ENCODE peak calls at places on chromosomes 11 and 22, in five cellular contexts. W, F, Q, R and C are unnamed samples.
A peak's percentile ranks its signal among the peaks of the same experiment; 100 is the strongest.

GRCh38 chr22:25637032-25637431 is 72.6 kb downstream of the GRK3 start:
- DNase-seq in W (no peak), F (no peak), Q (no peak), R (no peak), C (peak; percentile 18)

GRCh38 chr11:119361056-119361787 is 14.7 kb upstream of the MFRP start:
- DNase-seq in W (no peak), F (peak; percentile 87), Q (peak; percentile 37), R (no peak), C (peak; percentile 56)

GRCh38 chr22:40340044-40340443 is 6.3 kb upstream of the ADSL start:
- DNase-seq in W (no peak), F (no peak), Q (no peak), R (no peak), C (no peak)

GRCh38 chr22:41009222-41009948 is 58.2 kb downstream of the RBX1 start:
- DNase-seq in W (no peak), F (no peak), Q (peak; percentile 52), R (no peak), C (peak; percentile 14)

GRCh38 chr11:47765086-47765485 is 2.1 kb downstream of the FNBP4 start:
- DNase-seq in W (no peak), F (no peak), Q (no peak), R (no peak), C (no peak)

GRCh38 chr22:23142546-23143105 is 836 bp upstream of the RSPH14 start:
- DNase-seq in W (no peak), F (no peak), Q (no peak), R (no peak), C (no peak)

GRCh38 chr11:31887180-31887579 is 76.1 kb upstream of the PAX6 start:
- DNase-seq in W (no peak), F (no peak), Q (no peak), R (no peak), C (no peak)

GRCh38 chr11:128346808-128347207 is 240.6 kb downstream of the ETS1 start:
- DNase-seq in W (no peak), F (peak; percentile 29), Q (no peak), R (no peak), C (peak; percentile 86)

GRCh38 chr11:83610996-83611395 is 324.8 kb upstream of the CCDC90B start:
- DNase-seq in W (no peak), F (no peak), Q (no peak), R (no peak), C (no peak)

GRCh38 chr11:125561924-125562323 is 7.4 kb upstream of the EI24 start:
- DNase-seq in W (no peak), F (no peak), Q (no peak), R (no peak), C (no peak)

GRCh38 chr11:130964393-130964792 is 48.1 kb upstream of the SNX19 start:
- DNase-seq in W (no peak), F (no peak), Q (no peak), R (no peak), C (no peak)

GRCh38 chr11:26073646-26074045 is 258.3 kb upstream of the ANO3 start:
- DNase-seq in W (no peak), F (no peak), Q (no peak), R (no peak), C (no peak)

GRCh38 chr11:69537126-69537525 is 55.7 kb downstream of the LINC01488 start:
- DNase-seq in W (no peak), F (no peak), Q (no peak), R (no peak), C (no peak)

GRCh38 chr22:17269607-17270261 is 50.5 kb upstream of the ADA2 start:
- DNase-seq in W (no peak), F (no peak), Q (no peak), R (no peak), C (no peak)

GRCh38 chr11:126607374-126607773 is 251.9 kb downstream of the ST3GAL4 start:
- DNase-seq in W (no peak), F (peak; percentile 80), Q (no peak), R (no peak), C (peak; percentile 49)

GRCh38 chr11:61004037-61004641 is 32.7 kb downstream of the CD6 start:
- DNase-seq in W (no peak), F (peak; percentile 36), Q (no peak), R (no peak), C (peak; percentile 50)

GRCh38 chr22:46957521-46957920 is 195.1 kb downstream of the TBC1D22A start:
- DNase-seq in W (no peak), F (no peak), Q (no peak), R (no peak), C (no peak)

GRCh38 chr11:111911563-111912401 is at the start of gene CRYAB:
- DNase-seq in W (no peak), F (peak; percentile 88), Q (peak; percentile 78), R (peak; percentile 98), C (peak; percentile 83)

GRCh38 chr11:93917673-93918072 is 67.3 kb upstream of the VSTM5 start:
- DNase-seq in W (no peak), F (no peak), Q (no peak), R (no peak), C (no peak)

GRCh38 chr22:24810043-24810749 is 4.2 kb downstream of the SGSM1 start:
- DNase-seq in W (no peak), F (peak; percentile 44), Q (no peak), R (no peak), C (peak; percentile 18)

GRCh38 chr11:22031791-22032190 is 161.1 kb upstream of the ANO5 start:
- DNase-seq in W (no peak), F (no peak), Q (no peak), R (no peak), C (no peak)

GRCh38 chr11:103587951-103588788 is 448.3 kb upstream of the DDI1 start:
- DNase-seq in W (no peak), F (peak; percentile 12), Q (no peak), R (no peak), C (peak; percentile 62)

GRCh38 chr11:36296925-36297604 is 977 bp downstream of the PRR5L start:
- DNase-seq in W (no peak), F (no peak), Q (no peak), R (no peak), C (peak; percentile 97)

GRCh38 chr11:30990625-30991348 is 378.8 kb downstream of the DCDC1 start:
- DNase-seq in W (no peak), F (no peak), Q (no peak), R (no peak), C (no peak)

GRCh38 chr22:44587004-44587793 is 89.2 kb upstream of the RTL6 start:
- DNase-seq in W (no peak), F (no peak), Q (peak; percentile 34), R (no peak), C (no peak)

GRCh38 chr22:50264104-50264745 is 2.7 kb upstream of the MAPK12 start:
- DNase-seq in W (no peak), F (no peak), Q (no peak), R (no peak), C (no peak)

GRCh38 chr22:50262973-50263617 is 1.6 kb upstream of the MAPK12 start:
- DNase-seq in W (no peak), F (no peak), Q (no peak), R (no peak), C (no peak)

GRCh38 chr22:50261615-50262459 is at the start of gene MAPK12:
- DNase-seq in W (no peak), F (peak; percentile 56), Q (no peak), R (no peak), C (peak; percentile 28)

GRCh38 chr22:50260801-50261614 is 475 bp downstream of the MAPK12 start:
- DNase-seq in W (no peak), F (peak; percentile 74), Q (peak; percentile 68), R (no peak), C (peak; percentile 71)

DNA sequence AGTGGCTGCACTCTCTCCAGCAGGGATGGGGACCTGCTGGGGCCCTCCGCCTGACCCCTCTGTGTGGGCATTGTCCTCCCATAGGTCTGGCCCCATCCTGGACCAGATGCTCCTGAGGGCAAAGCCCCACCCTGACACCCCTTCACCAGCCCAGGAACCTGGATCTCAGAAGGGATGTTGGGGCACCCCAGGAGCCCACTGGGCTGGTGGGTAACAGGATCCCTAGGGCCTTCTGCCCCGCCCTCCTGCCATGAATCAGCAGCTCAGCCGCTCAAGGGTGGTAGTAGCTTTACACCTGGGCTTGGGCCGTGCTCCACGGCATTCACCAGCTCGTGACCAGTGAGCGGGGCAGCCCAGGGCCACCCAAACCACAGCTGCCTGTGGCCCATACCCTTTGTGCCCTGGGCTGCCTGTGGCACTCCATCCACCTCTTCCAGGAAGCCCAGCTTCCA is 1.0 kb upstream of the MAPK12 start:
- DNase-seq in W (no peak), F (no peak), Q (no peak), R (no peak), C (no peak)
- H3K4me3 ChIP-seq in W (no peak overlapping the region), F (no peak overlapping the region), Q (no peak overlapping the region), R (no peak overlapping the region), C (no peak overlapping the region)

GRCh38 chr11:101880208-101880607 is 34.6 kb upstream of the CEP126 start:
- DNase-seq in W (no peak), F (peak; percentile 61), Q (no peak), R (no peak), C (peak; percentile 86)
- TF ChIP-seq CTCF in W (peak; percentile 33), F (peak; percentile 48), Q (peak; percentile 17), R (no peak), C (peak; percentile 65)

GRCh38 chr11:73761403-73761945 is 600 bp upstream of the RAB6A start:
- DNase-seq in W (no peak), F (no peak), Q (peak; percentile 53), R (no peak), C (no peak)
- H3K4me3 ChIP-seq in W (peak overlapping the region; percentile 48), F (no peak overlapping the region), Q (peak overlapping the region; percentile 49), R (peak overlapping the region; percentile 41), C (peak overlapping the region; percentile 40)

GRCh38 chr11:391117-392017 is 2.6 kb upstream of the PKP3 start:
- DNase-seq in W (no peak), F (no peak), Q (no peak), R (no peak), C (no peak)

GRCh38 chr11:393219-394033 is 583 bp upstream of the PKP3 start:
- DNase-seq in W (no peak), F (peak; percentile 90), Q (peak; percentile 53), R (no peak), C (peak; percentile 66)

GRCh38 chr11:392102-392777 is 1.8 kb upstream of the PKP3 start:
- DNase-seq in W (no peak), F (no peak), Q (no peak), R (no peak), C (no peak)

GRCh38 chr11:387193-387793 is 6.7 kb upstream of the PKP3 start:
- DNase-seq in W (no peak), F (no peak), Q (no peak), R (no peak), C (no peak)

GRCh38 chr11:390175-390574 is 3.8 kb upstream of the PKP3 start:
- DNase-seq in W (no peak), F (no peak), Q (no peak), R (no peak), C (no peak)
- TF ChIP-seq CTCF in W (no peak), F (peak; percentile 17), Q (no peak), R (no peak), C (no peak)

DNA sequence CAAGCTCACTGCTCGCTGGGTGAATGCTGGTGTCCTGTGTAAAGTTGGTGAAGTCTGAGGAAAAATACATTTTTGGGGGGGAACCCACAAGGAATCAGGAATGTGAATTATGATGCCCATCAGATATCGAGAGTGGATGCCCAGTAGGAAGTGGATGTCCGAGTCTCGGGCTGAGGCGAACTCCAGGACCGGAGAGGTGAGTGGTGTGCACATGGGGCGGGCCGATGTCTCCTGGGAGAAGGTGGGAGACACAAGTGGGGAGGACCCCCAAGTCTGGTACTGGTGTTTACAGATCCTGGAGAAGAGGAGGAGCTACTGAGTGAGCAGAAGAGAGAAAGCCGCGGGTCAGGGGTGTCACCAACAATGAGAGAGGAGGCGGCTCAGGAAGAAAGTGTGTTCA is 19.2 kb upstream of the APOBEC3A start:
- DNase-seq in W (no peak), F (no peak), Q (no peak), R (no peak), C (no peak)
- H3K4me3 ChIP-seq in W (no peak overlapping the region), F (no peak overlapping the region), Q (no peak overlapping the region), R (no peak overlapping the region), C (no peak overlapping the region)